ENCODE peak calls at places on chromosomes 11 and 22, in four cellular contexts. X, Y, S and E are unnamed samples.

GRCh38 chr11:95301497-95301896 is 70.5 kb upstream of the SESN3 start:
- DNase-seq in X (no peak), Y (no peak), S (peak), E (no peak)

GRCh38 chr11:84384637-84385227 is 1098.6 kb upstream of the CCDC90B start:
- DNase-seq in X (peak), Y (no peak), S (peak), E (peak)

GRCh38 chr22:46241397-46242007 is 8.6 kb downstream of the CDPF1 start:
- DNase-seq in X (no peak), Y (no peak), S (peak), E (no peak)

GRCh38 chr11:2824851-2825250 is 60.7 kb downstream of the CDKN1C start:
- DNase-seq in X (no peak), Y (no peak), S (no peak), E (no peak)

GRCh38 chr11:34234086-34234740 is 123.6 kb downstream of the ABTB2 start:
- DNase-seq in X (no peak), Y (peak), S (no peak), E (peak)

GRCh38 chr11:121671276-121672168 is 218.8 kb upstream of the SORL1-AS1 start:
- DNase-seq in X (no peak), Y (no peak), S (peak), E (no peak)

GRCh38 chr11:121634889-121635288 is 182.1 kb upstream of the SORL1-AS1 start:
- DNase-seq in X (no peak), Y (no peak), S (no peak), E (no peak)

GRCh38 chr11:17547932-17548331 is 873 bp downstream of the OTOG start:
- DNase-seq in X (no peak), Y (no peak), S (no peak), E (no peak)

GRCh38 chr11:61162092-61162935 is 1.1 kb upstream of the VPS37C start:
- DNase-seq in X (peak), Y (peak), S (peak), E (no peak)

GRCh38 chr22:40397436-40397835 is 27.0 kb downstream of the SGSM3 start:
- DNase-seq in X (no peak), Y (no peak), S (no peak), E (no peak)

GRCh38 chr11:110162216-110162615 is 69.0 kb downstream of the ZC3H12C start:
- DNase-seq in X (no peak), Y (no peak), S (no peak), E (no peak)

GRCh38 chr11:119730789-119731386 is 1.9 kb upstream of the NECTIN1 start:
- DNase-seq in X (no peak), Y (no peak), S (peak), E (no peak)

GRCh38 chr11:34242037-34242625 is 115.7 kb downstream of the ABTB2 start:
- DNase-seq in X (no peak), Y (no peak), S (no peak), E (no peak)

GRCh38 chr11:120060512-120060911 is 77.4 kb downstream of the TRIM29 start:
- DNase-seq in X (no peak), Y (no peak), S (no peak), E (no peak)

GRCh38 chr22:32558681-32559355 is 84.2 kb downstream of the FBXO7 start:
- DNase-seq in X (no peak), Y (peak), S (no peak), E (no peak)

GRCh38 chr22:49178246-49179005 is 649.2 kb downstream of the BRD1 start:
- DNase-seq in X (no peak), Y (no peak), S (no peak), E (no peak)

GRCh38 chr11:30535818-30536217 is 50.3 kb downstream of the MPPED2 start:
- DNase-seq in X (no peak), Y (no peak), S (peak), E (no peak)

GRCh38 chr11:46948378-46949131 is 12.0 kb downstream of the CSTPP1 start:
- DNase-seq in X (no peak), Y (no peak), S (peak), E (no peak)

GRCh38 chr11:91857194-91857593 is 367.4 kb upstream of the FAT3 start:
- DNase-seq in X (no peak), Y (no peak), S (no peak), E (no peak)

GRCh38 chr22:27859336-27859735 is 57.8 kb upstream of the MN1 start:
- DNase-seq in X (no peak), Y (no peak), S (no peak), E (no peak)

GRCh38 chr11:15651782-15652181 is 537.1 kb downstream of the INSC start:
- DNase-seq in X (no peak), Y (no peak), S (no peak), E (no peak)

GRCh38 chr11:103832762-103833161 is 203.7 kb upstream of the DDI1 start:
- DNase-seq in X (no peak), Y (no peak), S (no peak), E (no peak)

GRCh38 chr11:114354076-114354475 is 46.2 kb downstream of the C11orf71 start:
- DNase-seq in X (no peak), Y (no peak), S (no peak), E (no peak)

GRCh38 chr22:43126506-43127165 is 16.1 kb downstream of the BIK start:
- DNase-seq in X (peak), Y (peak), S (peak), E (no peak)

GRCh38 chr11:47904808-47905207 is 56.7 kb upstream of the NUP160 start:
- DNase-seq in X (no peak), Y (no peak), S (no peak), E (no peak)

GRCh38 chr11:102599642-102600261 is 25.4 kb downstream of the MMP20 start:
- DNase-seq in X (peak), Y (peak), S (no peak), E (no peak)

GRCh38 chr11:30926130-30926529 is 340.0 kb upstream of the MPPED2 start:
- DNase-seq in X (no peak), Y (no peak), S (no peak), E (no peak)

GRCh38 chr11:7561562-7561961 is 47.8 kb downstream of the PPFIBP2 start:
- DNase-seq in X (no peak), Y (no peak), S (no peak), E (no peak)

DNA sequence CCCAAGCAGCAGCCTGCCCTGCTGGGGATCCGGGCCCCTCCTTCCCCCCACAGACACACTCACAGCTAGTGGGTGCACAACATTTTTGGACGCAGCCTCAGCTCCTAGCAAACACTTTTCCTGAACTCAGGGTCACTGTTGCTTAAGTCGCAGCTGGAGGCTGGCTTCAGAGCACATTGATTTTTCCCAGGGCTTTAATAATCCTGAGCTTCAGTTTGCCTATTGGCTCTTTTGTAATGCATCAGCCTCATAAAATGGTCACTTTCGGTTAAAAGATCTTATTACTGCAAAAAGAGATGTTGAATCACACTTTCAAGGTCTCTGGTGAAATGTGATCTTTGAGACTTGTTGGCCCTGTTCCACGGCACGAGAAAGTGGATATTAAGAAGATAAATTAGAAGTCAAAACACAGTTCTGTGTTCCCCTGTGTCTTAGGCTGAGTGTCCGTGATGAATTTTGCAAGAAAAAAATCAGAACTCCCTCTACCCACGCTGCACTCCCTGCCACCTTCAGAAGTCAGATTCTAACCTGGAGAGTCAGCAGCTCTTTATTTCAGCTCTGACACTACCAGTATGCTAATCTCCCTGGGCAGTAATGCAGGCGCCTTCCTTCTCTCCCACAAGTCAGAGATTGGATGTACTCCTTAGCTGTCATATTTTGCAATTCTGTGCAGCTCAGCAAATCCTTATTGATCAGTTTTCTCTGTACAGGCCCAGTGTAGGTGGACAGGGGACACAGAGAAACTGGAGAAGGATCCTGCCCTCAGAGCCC is 158.2 kb upstream of the E2F8 start:
- DNase-seq in X (no peak), Y (no peak), S (no peak), E (no peak)
- H3K4me3 ChIP-seq in X (no peak), Y (no peak), S (no peak), E (no peak)

DNA sequence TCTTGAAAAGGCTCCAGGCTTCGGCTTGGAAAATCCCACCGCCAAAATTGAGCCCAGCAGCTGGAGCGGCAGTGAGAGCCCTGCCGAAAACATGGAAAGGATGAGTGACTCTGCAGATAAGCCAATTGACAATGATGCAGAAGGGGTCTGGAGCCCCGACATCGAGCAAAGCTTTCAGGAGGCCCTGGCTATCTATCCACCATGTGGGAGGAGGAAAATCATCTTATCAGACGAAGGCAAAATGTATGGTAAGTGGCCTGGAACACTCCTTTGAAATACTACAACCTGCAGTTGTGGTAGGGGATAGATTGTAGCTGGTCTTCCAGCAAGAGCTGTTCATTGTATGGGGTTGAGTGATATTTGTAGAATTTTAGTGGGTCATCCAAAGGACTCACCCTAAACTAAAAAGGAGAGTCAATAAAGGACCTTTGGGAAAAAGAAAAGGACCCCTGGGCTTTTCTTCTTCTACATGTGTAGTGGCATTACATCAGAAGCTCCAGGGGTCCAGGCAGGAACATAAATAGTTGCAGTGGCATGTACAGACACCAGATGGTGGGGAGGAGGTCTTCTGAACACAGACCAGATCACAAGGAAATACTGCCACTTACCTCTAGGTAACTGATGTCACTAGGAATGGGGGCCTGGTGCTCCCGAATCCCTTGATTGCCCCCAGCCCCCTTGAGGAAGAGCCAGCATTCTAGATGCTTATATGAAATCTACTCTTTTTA is 90.1 kb downstream of the TEAD1 start:
- DNase-seq in X (no peak), Y (no peak), S (no peak), E (no peak)
- TF ChIP-seq YY1 in X (no peak), Y (no peak), S (no peak), E (no peak)

GRCh38 chr22:50343541-50343935 is 411 bp downstream of the PPP6R2 start:
- DNase-seq in X (no peak), Y (no peak), S (no peak), E (no peak)
- H3K4me3 ChIP-seq in X (peak), Y (peak), S (peak), E (peak)

GRCh38 chr11:87194985-87195820 is 157.5 kb downstream of the TMEM135 start:
- DNase-seq in X (no peak), Y (no peak), S (no peak), E (no peak)
- TF ChIP-seq YY1 in X (no peak), Y (no peak), S (no peak), E (no peak)

GRCh38 chr22:24153353-24153752 is 27.9 kb upstream of the SUSD2 start:
- DNase-seq in X (no peak), Y (no peak), S (no peak), E (no peak)
- H3K4me3 ChIP-seq in X (no peak), Y (no peak), S (no peak), E (no peak)